ENCODE peak calls at places on chromosomes 11 and 22, in five cellular contexts. E is CD8-positive, alpha-beta T cell; B is NAMALWA; Z is fibroblast of lung; N is DMS 273 treated with DMSO at 0.1 percent for 48 hours. I is an unnamed sample.

GRCh38 chr11:86790867-86791849 is 9.2 kb upstream of the PRSS23 start:
- DNase-seq in E (no peak), B (no peak), Z (no peak), N (no peak), I (no peak)

GRCh38 chr22:45717787-45718186 is 46.2 kb downstream of the ATXN10 start:
- DNase-seq in E (no peak), B (no peak), Z (peak; percentile 52), N (no peak), I (no peak)

GRCh38 chr11:34996958-34997357 is 80.5 kb downstream of the PDHX start:
- DNase-seq in E (no peak), B (no peak), Z (no peak), N (no peak), I (no peak)

GRCh38 chr22:45210577-45211431 is 29.9 kb downstream of the KIAA0930 start:
- DNase-seq in E (no peak), B (no peak), Z (no peak), N (no peak), I (no peak)

GRCh38 chr22:39268645-39269044 is 23.9 kb upstream of the PDGFB start:
- DNase-seq in E (no peak), B (no peak), Z (no peak), N (no peak), I (no peak)

GRCh38 chr11:108873938-108874337 is 209.1 kb downstream of the DDX10 start:
- DNase-seq in E (no peak), B (no peak), Z (no peak), N (no peak), I (no peak)

GRCh38 chr11:65927904-65928397 is 8.7 kb downstream of the DRAP1 start:
- DNase-seq in E (peak; percentile 63), B (peak; percentile 85), Z (peak; percentile 21), N (no peak), I (peak; percentile 89)

GRCh38 chr22:45228401-45228754 is 12.3 kb downstream of the KIAA0930 start:
- DNase-seq in E (no peak), B (no peak), Z (no peak), N (no peak), I (no peak)

GRCh38 chr11:104731890-104732289 is 166.4 kb downstream of the CASP12 start:
- DNase-seq in E (no peak), B (no peak), Z (no peak), N (no peak), I (no peak)

GRCh38 chr22:27105142-27106025 is 448.0 kb downstream of the MIAT start:
- DNase-seq in E (no peak), B (no peak), Z (peak; percentile 62), N (no peak), I (no peak)

GRCh38 chr11:2446590-2447252 is 1.9 kb downstream of the KCNQ1 start:
- DNase-seq in E (no peak), B (peak; percentile 55), Z (no peak), N (no peak), I (peak; percentile 68)

GRCh38 chr11:2462986-2463765 is 18.4 kb downstream of the KCNQ1 start:
- DNase-seq in E (no peak), B (peak; percentile 52), Z (no peak), N (no peak), I (no peak)

GRCh38 chr11:125350206-125351044 is 145.6 kb downstream of the FEZ1 start:
- DNase-seq in E (no peak), B (no peak), Z (no peak), N (no peak), I (no peak)

GRCh38 chr11:77154381-77155081 is 26.5 kb downstream of the MYO7A start:
- DNase-seq in E (no peak), B (no peak), Z (no peak), N (no peak), I (no peak)

GRCh38 chr11:111408789-111409727 is 30.0 kb upstream of the POU2AF1 start:
- DNase-seq in E (no peak), B (no peak), Z (peak; percentile 73), N (no peak), I (no peak)

GRCh38 chr22:36757608-36758220 is 18.2 kb downstream of the IFT27 start:
- DNase-seq in E (peak; percentile 68), B (peak; percentile 78), Z (peak; percentile 69), N (no peak), I (peak; percentile 67)

GRCh38 chr11:128909438-128910125 is 18.4 kb downstream of the KCNJ5 start:
- DNase-seq in E (no peak), B (no peak), Z (no peak), N (no peak), I (no peak)

GRCh38 chr22:32661737-32662586 is 139.5 kb upstream of the TIMP3 start:
- DNase-seq in E (no peak), B (no peak), Z (peak; percentile 64), N (no peak), I (no peak)

GRCh38 chr11:75114465-75114864 is 17.8 kb upstream of the OR2AT4 start:
- DNase-seq in E (no peak), B (no peak), Z (no peak), N (no peak), I (no peak)

GRCh38 chr11:57429946-57430345 is 3.0 kb upstream of the SLC43A3 start:
- DNase-seq in E (no peak), B (no peak), Z (no peak), N (no peak), I (no peak)

GRCh38 chr11:79413258-79413657 is 27.6 kb downstream of the TENM4 start:
- DNase-seq in E (no peak), B (no peak), Z (peak; percentile 93), N (peak; percentile 41), I (no peak)

GRCh38 chr11:95068549-95068948 is 1.8 kb downstream of the SRSF8 start:
- DNase-seq in E (peak; percentile 56), B (peak; percentile 96), Z (peak; percentile 94), N (peak; percentile 89), I (peak; percentile 64)

GRCh38 chr22:20206709-20207215 is 55.9 kb upstream of the CCDC188 start:
- DNase-seq in E (no peak), B (peak; percentile 16), Z (peak; percentile 31), N (no peak), I (no peak)

GRCh38 chr11:76493626-76494539 is 49.1 kb downstream of the EMSY start:
- DNase-seq in E (no peak), B (no peak), Z (no peak), N (no peak), I (no peak)

GRCh38 chr11:10201343-10201742 is 92.7 kb downstream of the SBF2 start:
- DNase-seq in E (no peak), B (no peak), Z (no peak), N (no peak), I (no peak)

GRCh38 chr11:26931248-26931631 is 62.7 kb upstream of the FIBIN start:
- DNase-seq in E (no peak), B (no peak), Z (peak; percentile 57), N (peak; percentile 17), I (no peak)

GRCh38 chr11:54558919-54559318 is 44.9 kb downstream of the OR4C46 start:
- DNase-seq in E (no peak), B (peak; percentile 17), Z (no peak), N (no peak), I (no peak)

GRCh38 chr11:116224154-116224888 is 548.5 kb downstream of the BUD13 start:
- DNase-seq in E (peak; percentile 13), B (peak; percentile 61), Z (peak; percentile 41), N (no peak), I (peak; percentile 34)

GRCh38 chr11:115477410-115477809 is 26.8 kb downstream of the CADM1 start:
- DNase-seq in E (no peak), B (no peak), Z (no peak), N (no peak), I (no peak)

GRCh38 chr11:77471520-77472234 is 2.2 kb downstream of the PAK1 start:
- DNase-seq in E (no peak), B (peak; percentile 21), Z (peak; percentile 5), N (peak; percentile 5), I (peak; percentile 10)

GRCh38 chr11:124757320-124757719 is 4.8 kb downstream of the ESAM start:
- DNase-seq in E (no peak), B (no peak), Z (no peak), N (no peak), I (no peak)

GRCh38 chr11:71470956-71471355 is 18.0 kb downstream of the NADSYN1 start:
- DNase-seq in E (no peak), B (no peak), Z (no peak), N (no peak), I (no peak)

GRCh38 chr22:30321461-30321860 is 5.3 kb downstream of the TBC1D10A start:
- DNase-seq in E (no peak), B (no peak), Z (no peak), N (no peak), I (no peak)

GRCh38 chr11:37988031-37988430 is 1390.0 kb upstream of the RAG2 start:
- DNase-seq in E (no peak), B (no peak), Z (peak; percentile 86), N (no peak), I (no peak)

GRCh38 chr11:304915-305833 is 2.4 kb upstream of the IFITM2 start:
- DNase-seq in E (no peak), B (peak; percentile 74), Z (peak; percentile 88), N (no peak), I (peak; percentile 70)

GRCh38 chr11:35558468-35558867 is 33.1 kb upstream of the PAMR1 start:
- DNase-seq in E (no peak), B (no peak), Z (peak; percentile 69), N (no peak), I (no peak)

GRCh38 chr11:68302256-68303054 is 9.9 kb upstream of the LRP5 start:
- DNase-seq in E (no peak), B (no peak), Z (peak; percentile 30), N (no peak), I (no peak)

GRCh38 chr11:2834893-2835767 is 50.4 kb downstream of the CDKN1C start:
- DNase-seq in E (no peak), B (no peak), Z (peak; percentile 15), N (no peak), I (no peak)